ENCODE peak calls at places on chromosomes 7 and 10, in four cellular contexts. F is mammary epithelial cell, C is Karpas-422, P is heart right ventricle. Q is an unnamed sample.

GRCh38 chr7:153190452-153190851 is 430.9 kb downstream of the ACTR3B start:
- DNase-seq in F (no peak), C (peak), P (no peak), Q (peak)

GRCh38 chr7:45689797-45690761 is 115.9 kb downstream of the ADCY1 start:
- DNase-seq in F (no peak), C (no peak), P (no peak), Q (no peak)

GRCh38 chr10:26855186-26855585 is 5.6 kb downstream of the ABI1 start:
- DNase-seq in P (no peak), C (no peak), F (peak), Q (no peak)

GRCh38 chr10:130409931-130410330 is 273.7 kb downstream of the GLRX3 start:
- DNase-seq in C (no peak), F (no peak), P (no peak), Q (no peak)

GRCh38 chr10:49080071-49080470 is 35.3 kb downstream of the VSTM4 start:
- DNase-seq in F (no peak), P (no peak), C (no peak), Q (no peak)

GRCh38 chr10:42753126-42753506 is 29.5 kb upstream of the BMS1 start:
- DNase-seq in F (peak), C (no peak), P (peak), Q (peak)

GRCh38 chr7:80623465-80624252 is 14.8 kb upstream of the CD36 start:
- DNase-seq in P (peak), C (no peak), F (peak), Q (no peak)

GRCh38 chr7:24907311-24907886 is 72.6 kb downstream of the OSBPL3 start:
- DNase-seq in P (no peak), F (peak), C (no peak), Q (peak)

GRCh38 chr10:33963656-33964175 is 629.2 kb upstream of the NRP1 start:
- DNase-seq in C (no peak), F (no peak), P (no peak), Q (no peak)

GRCh38 chr7:112907658-112908057 is 117.5 kb upstream of the TMEM168 start:
- DNase-seq in F (no peak), C (no peak), P (no peak), Q (no peak)

GRCh38 chr10:49610015-49610734 is at the start of gene SLC18A3:
- DNase-seq in F (no peak), P (no peak), C (no peak), Q (no peak)

GRCh38 chr7:1296727-1297475 is 64.2 kb downstream of the UNCX start:
- DNase-seq in F (no peak), P (no peak), C (no peak), Q (no peak)

GRCh38 chr10:33010132-33011037 is 52.4 kb upstream of the ITGB1 start:
- DNase-seq in F (peak), P (no peak), C (no peak), Q (no peak)

GRCh38 chr7:148772297-148773089 is 73.8 kb downstream of the CUL1 start:
- DNase-seq in P (no peak), F (peak), C (no peak), Q (no peak)
- H3K4me3 ChIP-seq in P (no peak), F (no peak), C (no peak), Q (no peak)

GRCh38 chr7:117325836-117326235 is 3.0 kb upstream of the WNT2 start:
- DNase-seq in C (no peak), F (peak), P (no peak), Q (no peak)

GRCh38 chr7:117323585-117323876 is 673 bp upstream of the WNT2 start:
- DNase-seq in P (no peak), F (no peak), C (no peak), Q (peak)

GRCh38 chr7:117323877-117324699 is 1.2 kb upstream of the WNT2 start:
- DNase-seq in C (no peak), P (peak), F (peak), Q (peak)

GRCh38 chr7:117322741-117323584 is at the start of gene WNT2:
- DNase-seq in C (no peak), F (peak), P (no peak), Q (peak)

GRCh38 chr7:117324940-117325339 is 2.1 kb upstream of the WNT2 start:
- DNase-seq in F (no peak), C (no peak), P (no peak), Q (no peak)
- H3K4me3 ChIP-seq in F (no peak), C (no peak), P (no peak), Q (no peak)

DNA sequence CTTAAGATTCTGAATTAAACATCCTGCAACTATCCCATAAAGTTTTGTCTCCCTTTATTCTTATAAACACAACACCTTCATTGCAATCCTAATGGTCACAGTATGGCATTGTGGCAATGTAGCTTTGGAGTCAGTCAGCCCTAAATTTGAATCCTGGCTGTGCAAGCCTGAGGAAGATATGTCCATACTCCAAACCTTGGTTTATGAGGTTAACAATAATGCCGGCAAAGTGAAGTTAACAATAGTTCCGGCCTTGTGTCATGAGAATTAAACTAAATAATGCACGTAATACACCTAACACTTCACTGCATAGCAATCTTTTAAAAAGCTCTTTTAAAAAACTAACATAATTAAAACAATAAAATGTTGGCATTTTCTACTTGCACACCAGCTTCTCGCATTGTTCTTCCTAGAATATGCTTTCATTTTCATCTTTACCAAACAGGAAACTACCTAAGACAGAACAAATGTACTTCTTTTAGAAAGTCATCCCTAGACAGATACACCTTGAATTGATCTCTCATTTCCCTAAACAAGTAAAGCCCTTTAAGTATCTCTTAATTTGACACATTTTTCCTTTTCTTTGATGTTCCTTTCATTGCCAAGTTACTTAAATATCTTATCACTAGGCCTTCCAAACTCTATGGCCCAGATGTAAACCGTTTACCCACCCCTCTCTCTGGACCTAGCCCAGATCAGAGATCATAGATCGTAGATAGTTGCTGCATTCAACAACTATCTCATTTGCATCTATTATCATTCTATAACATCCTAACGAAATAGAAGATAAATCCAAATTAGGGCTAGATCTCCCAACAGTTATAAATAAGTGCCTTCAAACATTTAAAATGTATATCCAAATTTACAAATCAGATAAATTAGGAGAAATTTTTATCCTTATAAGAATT is 66.7 kb downstream of the CREB3L2 start:
- DNase-seq in F (no peak), P (no peak), C (no peak), Q (peak)
- H3K4me3 ChIP-seq in F (no peak), P (no peak), C (no peak), Q (peak)

GRCh38 chr10:59358576-59358975 is 3.8 kb downstream of the FAM13C start:
- DNase-seq in F (no peak), P (no peak), C (no peak), Q (no peak)
- H3K4me3 ChIP-seq in F (no peak), P (no peak), C (no peak), Q (no peak)

GRCh38 chr10:88999629-89000028 is 9.0 kb downstream of the FAS start:
- DNase-seq in C (peak), F (peak), P (no peak), Q (no peak)

GRCh38 chr10:89002234-89002978 is 11.8 kb downstream of the FAS start:
- DNase-seq in P (no peak), F (no peak), C (no peak), Q (peak)

GRCh38 chr10:89001024-89001423 is 10.4 kb downstream of the FAS start:
- DNase-seq in C (no peak), F (no peak), P (no peak), Q (peak)

GRCh38 chr10:89003344-89003743 is 12.7 kb downstream of the FAS start:
- DNase-seq in P (no peak), C (peak), F (peak), Q (no peak)

DNA sequence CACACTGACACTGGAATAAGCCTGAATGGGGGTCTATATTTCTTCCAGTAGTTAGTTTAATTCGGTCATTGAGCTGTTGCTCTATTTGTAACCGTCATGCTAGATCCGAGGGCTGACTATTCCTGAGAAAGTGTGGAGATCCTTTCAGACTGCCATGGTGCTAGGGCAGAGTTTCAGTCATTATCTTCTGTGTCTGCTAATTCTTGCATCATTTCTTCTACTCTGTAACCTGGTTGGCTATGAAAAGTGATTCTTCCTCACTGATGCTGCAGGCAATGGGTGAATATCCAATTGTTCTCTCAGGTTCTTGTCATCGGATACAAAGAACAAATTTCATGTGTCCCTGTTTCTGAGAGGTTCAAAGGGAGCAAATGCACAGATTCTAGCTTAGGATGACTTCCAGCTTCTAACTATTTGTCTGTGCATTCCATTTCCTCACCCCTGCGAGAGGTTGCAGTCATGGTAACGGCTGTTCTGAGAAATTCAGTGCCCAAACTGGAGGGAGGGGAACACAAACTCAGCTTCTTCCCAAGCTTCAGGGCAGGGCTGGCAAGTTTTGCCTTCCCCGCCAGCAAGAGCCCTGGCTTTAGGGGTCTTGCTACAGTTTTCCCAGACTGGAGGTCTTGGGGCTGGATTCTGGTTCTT is 11.0 kb downstream of the FAS start:
- DNase-seq in F (no peak), P (no peak), C (peak), Q (no peak)
- H3K4me3 ChIP-seq in F (no peak), P (no peak), C (no peak), Q (peak)

DNA sequence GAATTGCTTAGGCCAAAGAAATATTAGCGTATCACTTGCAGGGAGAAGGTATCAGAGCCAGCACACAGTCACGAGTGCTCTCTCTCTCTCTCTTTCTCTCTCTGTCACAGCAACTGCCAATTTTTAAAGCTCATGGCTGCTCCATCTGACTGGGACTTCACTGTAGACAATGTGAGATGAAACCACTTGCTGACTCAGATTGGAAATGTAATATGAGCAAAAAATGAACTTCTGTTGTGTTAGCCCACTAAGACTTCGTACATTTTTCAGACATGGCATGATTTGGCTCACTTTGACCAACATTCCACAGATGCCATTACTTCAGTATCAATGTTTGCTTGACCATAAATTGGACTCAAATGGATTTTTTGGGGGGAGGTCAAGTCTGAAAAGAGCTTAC is 68.1 kb downstream of the DGKB start:
- DNase-seq in P (peak), F (no peak), C (no peak), Q (peak)
- H3K4me3 ChIP-seq in P (no peak), F (no peak), C (no peak), Q (no peak)

GRCh38 chr7:129782257-129783096 is 170.3 kb downstream of the UBE2H start:
- DNase-seq in P (no peak), C (no peak), F (no peak), Q (no peak)

GRCh38 chr7:129780257-129781127 is 169.0 kb downstream of the NRF1 start:
- DNase-seq in P (no peak), F (peak), C (peak), Q (peak)

GRCh38 chr7:129781128-129781855 is 169.8 kb downstream of the NRF1 start:
- DNase-seq in C (peak), P (no peak), F (no peak), Q (no peak)

GRCh38 chr7:129783097-129783919 is 169.5 kb downstream of the UBE2H start:
- DNase-seq in C (no peak), P (no peak), F (no peak), Q (no peak)

DNA sequence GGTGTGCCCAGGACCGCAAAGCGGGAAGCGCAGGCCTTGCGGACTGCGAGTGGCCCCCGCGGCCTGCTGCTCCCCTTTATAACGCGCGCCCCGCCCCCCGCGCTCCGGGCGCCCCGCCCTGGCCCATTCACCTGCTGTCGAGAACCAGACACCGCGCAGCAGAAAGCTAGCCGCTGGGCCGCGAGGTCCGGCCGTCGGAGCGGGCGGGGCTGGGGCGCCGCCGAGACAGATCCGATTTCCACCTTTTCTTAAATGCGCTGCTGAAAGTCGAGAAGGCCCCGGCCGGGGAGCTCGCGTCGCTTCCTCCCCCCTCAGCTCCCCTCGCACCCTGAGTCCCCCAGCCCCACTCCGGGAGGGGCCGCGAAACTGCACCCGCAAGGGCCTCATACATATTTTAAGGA is 170.3 kb downstream of the NRF1 start:
- DNase-seq in F (no peak), C (no peak), P (no peak), Q (no peak)
- H3K4me3 ChIP-seq in F (no peak), C (peak), P (no peak), Q (no peak)

DNA sequence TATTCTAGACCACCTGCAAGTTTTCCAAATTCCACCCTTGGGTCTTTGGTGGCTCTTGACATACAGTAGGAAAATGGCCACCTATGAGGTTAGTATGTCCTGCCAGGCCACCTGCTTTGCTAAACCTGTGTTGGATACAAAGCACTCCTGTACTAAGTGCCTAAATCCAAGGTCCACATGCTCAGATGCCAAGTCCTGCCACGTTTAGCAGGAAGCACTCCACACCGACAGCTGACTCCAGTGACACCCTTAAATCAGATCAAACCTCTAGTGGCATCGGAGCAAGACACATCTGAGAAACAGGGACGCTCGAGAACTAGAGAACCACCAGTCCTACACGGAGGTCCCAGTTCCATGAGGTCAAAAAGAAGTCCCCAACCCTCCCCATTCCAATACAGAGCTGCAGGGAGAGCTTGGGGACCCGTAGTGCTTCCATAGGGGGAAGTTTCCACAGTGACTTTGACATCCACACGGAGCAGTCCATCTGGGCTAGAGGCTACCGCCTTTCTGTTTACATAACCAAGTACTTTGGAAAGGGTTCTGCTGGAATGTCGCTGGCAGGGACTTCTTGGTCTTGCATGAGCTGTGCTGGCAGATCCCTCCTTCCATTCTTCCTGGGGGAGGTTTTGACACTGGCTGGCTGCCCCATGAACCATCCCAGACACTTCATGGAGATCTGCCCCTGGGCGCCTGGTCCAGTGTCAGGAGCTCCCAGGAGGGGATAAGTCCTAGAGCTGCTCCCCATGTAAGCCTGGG is 290.6 kb downstream of the PRPF18 start:
- DNase-seq in P (peak), C (no peak), F (no peak), Q (no peak)
- H3K4me3 ChIP-seq in P (no peak), C (no peak), F (no peak), Q (no peak)

GRCh38 chr7:133477786-133478185 is 224.9 kb downstream of the EXOC4 start:
- DNase-seq in C (peak), F (no peak), P (no peak), Q (no peak)

GRCh38 chr7:133481676-133482075 is 228.8 kb downstream of the EXOC4 start:
- DNase-seq in F (peak), C (no peak), P (no peak), Q (no peak)

GRCh38 chr7:133478591-133479135 is 225.8 kb downstream of the EXOC4 start:
- DNase-seq in P (no peak), F (no peak), C (no peak), Q (no peak)

GRCh38 chr7:133480868-133481267 is 228.0 kb downstream of the EXOC4 start:
- DNase-seq in P (no peak), F (no peak), C (no peak), Q (no peak)

DNA sequence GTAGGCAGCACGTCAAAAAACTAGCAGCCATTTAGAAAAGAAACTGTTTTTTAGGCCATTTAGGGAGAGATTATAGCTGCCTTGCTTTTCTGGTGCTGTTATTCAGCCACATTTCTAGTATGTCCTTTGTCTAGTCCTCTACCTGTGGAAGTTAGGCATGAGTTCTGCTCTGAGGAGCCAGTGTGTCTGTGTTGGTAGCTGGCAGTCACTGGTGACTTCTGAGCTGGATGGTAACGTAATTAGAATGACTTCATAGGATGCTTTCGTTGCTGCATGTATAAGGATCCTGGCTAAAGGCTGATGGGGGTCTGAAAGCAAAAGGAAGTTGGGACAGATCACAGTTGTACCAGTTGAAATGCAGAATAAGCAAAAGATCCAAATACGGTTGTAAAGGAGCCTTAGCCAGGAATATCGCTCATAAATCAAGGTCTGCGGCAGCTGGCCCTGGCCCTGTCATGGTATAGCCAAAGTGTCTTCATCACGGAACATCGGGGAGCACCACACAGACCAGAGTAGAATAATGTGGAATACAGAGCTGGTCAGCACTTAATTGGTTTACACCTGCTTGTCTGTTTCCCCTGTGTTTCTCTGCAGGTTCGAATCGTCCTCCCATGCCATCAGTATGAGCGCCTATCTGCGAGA is 226.7 kb downstream of the EXOC4 start:
- DNase-seq in P (no peak), F (no peak), C (peak), Q (no peak)
- H3K4me3 ChIP-seq in P (no peak), F (no peak), C (no peak), Q (no peak)